ENCODE peak calls at places on chromosomes 12 and 14, in nine cellular contexts. One of them, this sample, is unnamed.
A peak's percentile ranks its signal among the peaks of the same experiment; 100 is the strongest.

GRCh38 chr14:22225526-22226133 is 363.4 kb downstream of the DAD1 start:
- DNase-seq in NCI-H1092: no peak
- DNase-seq in left ventricle myocardium superior: no peak
- DNase-seq in T47D: no peak
- DNase-seq in GM13976: no peak
- DNase-seq in left colon: no peak
- DNase-seq in activated T-cell treated with anti-CD3 and anti-CD28 coated beads for 1 hour: no peak
- DNase-seq in RPMI7951: no peak
- DNase-seq in anterior cingulate cortex: no peak
- DNase-seq in this sample: no peak

GRCh38 chr14:59454131-59454530 is 11.0 kb downstream of the GPR135 start:
- DNase-seq in NCI-H1092: no peak
- DNase-seq in left ventricle myocardium superior: no peak
- DNase-seq in T47D: no peak
- DNase-seq in GM13976: no peak
- DNase-seq in left colon: no peak
- DNase-seq in activated T-cell treated with anti-CD3 and anti-CD28 coated beads for 1 hour: no peak
- DNase-seq in RPMI7951: peak; percentile 87
- DNase-seq in anterior cingulate cortex: no peak
- DNase-seq in this sample: peak; percentile 12

GRCh38 chr14:57983235-57983634 is 117.3 kb upstream of the SLC35F4 start:
- DNase-seq in NCI-H1092: peak; percentile 55
- DNase-seq in left ventricle myocardium superior: no peak
- DNase-seq in T47D: no peak
- DNase-seq in GM13976: no peak
- DNase-seq in left colon: no peak
- DNase-seq in activated T-cell treated with anti-CD3 and anti-CD28 coated beads for 1 hour: no peak
- DNase-seq in RPMI7951: no peak
- DNase-seq in anterior cingulate cortex: no peak
- DNase-seq in this sample: no peak

GRCh38 chr12:96108321-96108720 is 72.9 kb upstream of the LTA4H start:
- DNase-seq in NCI-H1092: no peak
- DNase-seq in left ventricle myocardium superior: peak; percentile 44
- DNase-seq in T47D: no peak
- DNase-seq in GM13976: peak; percentile 37
- DNase-seq in left colon: peak; percentile 78
- DNase-seq in activated T-cell treated with anti-CD3 and anti-CD28 coated beads for 1 hour: peak; percentile 3
- DNase-seq in RPMI7951: no peak
- DNase-seq in anterior cingulate cortex: no peak
- DNase-seq in this sample: no peak

GRCh38 chr12:57611116-57611809 is at the start of gene ARHGEF25:
- DNase-seq in NCI-H1092: peak; percentile 24
- DNase-seq in left ventricle myocardium superior: peak; percentile 91
- DNase-seq in T47D: peak; percentile 45
- DNase-seq in GM13976: peak; percentile 90
- DNase-seq in left colon: peak; percentile 73
- DNase-seq in activated T-cell treated with anti-CD3 and anti-CD28 coated beads for 1 hour: no peak
- DNase-seq in RPMI7951: peak; percentile 56
- DNase-seq in anterior cingulate cortex: peak; percentile 50
- DNase-seq in this sample: peak; percentile 84

GRCh38 chr12:45727994-45728624 is 1.4 kb upstream of the ARID2 start:
- DNase-seq in NCI-H1092: no peak
- DNase-seq in left ventricle myocardium superior: no peak
- DNase-seq in T47D: no peak
- DNase-seq in GM13976: peak; percentile 20
- DNase-seq in left colon: no peak
- DNase-seq in activated T-cell treated with anti-CD3 and anti-CD28 coated beads for 1 hour: no peak
- DNase-seq in RPMI7951: no peak
- DNase-seq in anterior cingulate cortex: no peak
- DNase-seq in this sample: no peak

GRCh38 chr14:23119362-23120327 is 590 bp upstream of the CEBPE start:
- DNase-seq in NCI-H1092: no peak
- DNase-seq in left ventricle myocardium superior: no peak
- DNase-seq in T47D: no peak
- DNase-seq in GM13976: peak; percentile 68
- DNase-seq in left colon: no peak
- DNase-seq in activated T-cell treated with anti-CD3 and anti-CD28 coated beads for 1 hour: peak; percentile 16
- DNase-seq in RPMI7951: no peak
- DNase-seq in anterior cingulate cortex: no peak
- DNase-seq in this sample: no peak

GRCh38 chr12:22625671-22626251 is 790 bp downstream of the ETNK1 start:
- DNase-seq in NCI-H1092: peak; percentile 8
- DNase-seq in left ventricle myocardium superior: peak; percentile 23
- DNase-seq in T47D: peak; percentile 52
- DNase-seq in GM13976: peak; percentile 40
- DNase-seq in left colon: peak; percentile 38
- DNase-seq in activated T-cell treated with anti-CD3 and anti-CD28 coated beads for 1 hour: peak; percentile 1
- DNase-seq in RPMI7951: peak; percentile 34
- DNase-seq in anterior cingulate cortex: no peak
- DNase-seq in this sample: peak; percentile 69

GRCh38 chr14:58200480-58200841 is 512 bp downstream of the ACTR10 start:
- DNase-seq in NCI-H1092: no peak
- DNase-seq in left ventricle myocardium superior: no peak
- DNase-seq in T47D: no peak
- DNase-seq in GM13976: no peak
- DNase-seq in left colon: no peak
- DNase-seq in activated T-cell treated with anti-CD3 and anti-CD28 coated beads for 1 hour: no peak
- DNase-seq in RPMI7951: no peak
- DNase-seq in anterior cingulate cortex: no peak
- DNase-seq in this sample: no peak

GRCh38 chr14:23154876-23155587 is 28.4 kb downstream of the SLC7A8 start:
- DNase-seq in NCI-H1092: no peak
- DNase-seq in left ventricle myocardium superior: peak; percentile 85
- DNase-seq in T47D: peak; percentile 42
- DNase-seq in GM13976: no peak
- DNase-seq in left colon: peak; percentile 86
- DNase-seq in activated T-cell treated with anti-CD3 and anti-CD28 coated beads for 1 hour: no peak
- DNase-seq in RPMI7951: peak; percentile 90
- DNase-seq in anterior cingulate cortex: peak; percentile 68
- DNase-seq in this sample: no peak

GRCh38 chr14:93212432-93212831 is 5.4 kb downstream of the UBR7 start:
- DNase-seq in NCI-H1092: no peak
- DNase-seq in left ventricle myocardium superior: no peak
- DNase-seq in T47D: no peak
- DNase-seq in GM13976: peak; percentile 59
- DNase-seq in left colon: no peak
- DNase-seq in activated T-cell treated with anti-CD3 and anti-CD28 coated beads for 1 hour: no peak
- DNase-seq in RPMI7951: no peak
- DNase-seq in anterior cingulate cortex: no peak
- DNase-seq in this sample: no peak

GRCh38 chr12:76451528-76451927 is 103.3 kb upstream of the BBS10 start:
- DNase-seq in NCI-H1092: no peak
- DNase-seq in left ventricle myocardium superior: no peak
- DNase-seq in T47D: no peak
- DNase-seq in GM13976: no peak
- DNase-seq in left colon: no peak
- DNase-seq in activated T-cell treated with anti-CD3 and anti-CD28 coated beads for 1 hour: no peak
- DNase-seq in RPMI7951: no peak
- DNase-seq in anterior cingulate cortex: no peak
- DNase-seq in this sample: peak; percentile 2

GRCh38 chr12:93244514-93245077 is 133.1 kb upstream of the NUDT4 start:
- DNase-seq in NCI-H1092: no peak
- DNase-seq in left ventricle myocardium superior: no peak
- DNase-seq in T47D: no peak
- DNase-seq in GM13976: peak; percentile 43
- DNase-seq in left colon: no peak
- DNase-seq in activated T-cell treated with anti-CD3 and anti-CD28 coated beads for 1 hour: no peak
- DNase-seq in RPMI7951: no peak
- DNase-seq in anterior cingulate cortex: no peak
- DNase-seq in this sample: no peak

GRCh38 chr14:65287264-65288131 is 125.0 kb upstream of the FUT8 start:
- DNase-seq in NCI-H1092: no peak
- DNase-seq in left ventricle myocardium superior: no peak
- DNase-seq in T47D: no peak
- DNase-seq in GM13976: peak; percentile 81
- DNase-seq in left colon: no peak
- DNase-seq in activated T-cell treated with anti-CD3 and anti-CD28 coated beads for 1 hour: peak; percentile 37
- DNase-seq in RPMI7951: no peak
- DNase-seq in anterior cingulate cortex: no peak
- DNase-seq in this sample: no peak

GRCh38 chr14:78152246-78153068 is 17.7 kb upstream of the NRXN3 start:
- DNase-seq in NCI-H1092: peak; percentile 62
- DNase-seq in left ventricle myocardium superior: no peak
- DNase-seq in T47D: no peak
- DNase-seq in GM13976: no peak
- DNase-seq in left colon: no peak
- DNase-seq in activated T-cell treated with anti-CD3 and anti-CD28 coated beads for 1 hour: no peak
- DNase-seq in RPMI7951: no peak
- DNase-seq in anterior cingulate cortex: no peak
- DNase-seq in this sample: no peak

GRCh38 chr12:3353621-3354020 is 137.4 kb upstream of the PRMT8 start:
- DNase-seq in NCI-H1092: no peak
- DNase-seq in left ventricle myocardium superior: no peak
- DNase-seq in T47D: no peak
- DNase-seq in GM13976: no peak
- DNase-seq in left colon: no peak
- DNase-seq in activated T-cell treated with anti-CD3 and anti-CD28 coated beads for 1 hour: no peak
- DNase-seq in RPMI7951: no peak
- DNase-seq in anterior cingulate cortex: no peak
- DNase-seq in this sample: no peak

GRCh38 chr14:40240456-40240855 is 808.2 kb upstream of the FBXO33 start:
- DNase-seq in NCI-H1092: no peak
- DNase-seq in left ventricle myocardium superior: no peak
- DNase-seq in T47D: no peak
- DNase-seq in GM13976: no peak
- DNase-seq in left colon: no peak
- DNase-seq in activated T-cell treated with anti-CD3 and anti-CD28 coated beads for 1 hour: no peak
- DNase-seq in RPMI7951: no peak
- DNase-seq in anterior cingulate cortex: no peak
- DNase-seq in this sample: no peak

GRCh38 chr12:110543252-110543959 is 39.7 kb downstream of the PPTC7 start:
- DNase-seq in NCI-H1092: no peak
- DNase-seq in left ventricle myocardium superior: peak; percentile 89
- DNase-seq in T47D: peak; percentile 32
- DNase-seq in GM13976: no peak
- DNase-seq in left colon: peak; percentile 83
- DNase-seq in activated T-cell treated with anti-CD3 and anti-CD28 coated beads for 1 hour: no peak
- DNase-seq in RPMI7951: peak; percentile 64
- DNase-seq in anterior cingulate cortex: peak; percentile 53
- DNase-seq in this sample: no peak

GRCh38 chr14:35347323-35348043 is 55.3 kb downstream of the PSMA6 start:
- DNase-seq in NCI-H1092: no peak
- DNase-seq in left ventricle myocardium superior: no peak
- DNase-seq in T47D: no peak
- DNase-seq in GM13976: no peak
- DNase-seq in left colon: no peak
- DNase-seq in activated T-cell treated with anti-CD3 and anti-CD28 coated beads for 1 hour: no peak
- DNase-seq in RPMI7951: no peak
- DNase-seq in anterior cingulate cortex: no peak
- DNase-seq in this sample: no peak

GRCh38 chr14:30275604-30276003 is 283.4 kb upstream of the G2E3 start:
- DNase-seq in NCI-H1092: no peak
- DNase-seq in left ventricle myocardium superior: no peak
- DNase-seq in T47D: no peak
- DNase-seq in GM13976: no peak
- DNase-seq in left colon: no peak
- DNase-seq in activated T-cell treated with anti-CD3 and anti-CD28 coated beads for 1 hour: no peak
- DNase-seq in RPMI7951: no peak
- DNase-seq in anterior cingulate cortex: no peak
- DNase-seq in this sample: no peak

GRCh38 chr14:32372154-32372553 is 43.1 kb downstream of the AKAP6 start:
- DNase-seq in NCI-H1092: no peak
- DNase-seq in left ventricle myocardium superior: no peak
- DNase-seq in T47D: no peak
- DNase-seq in GM13976: no peak
- DNase-seq in left colon: no peak
- DNase-seq in activated T-cell treated with anti-CD3 and anti-CD28 coated beads for 1 hour: no peak
- DNase-seq in RPMI7951: peak; percentile 72
- DNase-seq in anterior cingulate cortex: no peak
- DNase-seq in this sample: peak; percentile 11

GRCh38 chr12:119308743-119309456 is 25.6 kb upstream of the CCDC60 start:
- DNase-seq in NCI-H1092: peak; percentile 46
- DNase-seq in left ventricle myocardium superior: peak; percentile 64
- DNase-seq in T47D: no peak
- DNase-seq in GM13976: no peak
- DNase-seq in left colon: no peak
- DNase-seq in activated T-cell treated with anti-CD3 and anti-CD28 coated beads for 1 hour: no peak
- DNase-seq in RPMI7951: no peak
- DNase-seq in anterior cingulate cortex: no peak
- DNase-seq in this sample: no peak